ENCODE peak calls at places on chromosome 1, in nine cellular contexts. One of them, this sample, is unnamed.
A peak's percentile ranks its signal among the peaks of the same experiment; 100 is the strongest.

GRCh38 chr1:77926561-77927357 is 38.3 kb downstream of the NEXN start:
- DNase-seq in GM23338: no peak
- DNase-seq in transverse colon: no peak
- DNase-seq in A549: no peak
- DNase-seq in K562: no peak
- DNase-seq in uterus: no peak
- DNase-seq in mucosa of descending colon: no peak
- DNase-seq in tibial nerve: no peak
- DNase-seq in CD8-positive, alpha-beta T cell: no peak
- DNase-seq in this sample: no peak

GRCh38 chr1:232443372-232443771 is 186.6 kb downstream of the SIPA1L2 start:
- DNase-seq in transverse colon: no peak
- DNase-seq in CD8-positive, alpha-beta T cell: no peak
- DNase-seq in A549: no peak
- DNase-seq in GM23338: no peak
- DNase-seq in uterus: no peak
- DNase-seq in K562: no peak
- DNase-seq in mucosa of descending colon: no peak
- DNase-seq in tibial nerve: no peak
- DNase-seq in this sample: no peak

GRCh38 chr1:62084304-62084905 is 110.2 kb upstream of the L1TD1 start:
- DNase-seq in tibial nerve: no peak
- DNase-seq in A549: no peak
- DNase-seq in transverse colon: no peak
- DNase-seq in GM23338: no peak
- DNase-seq in mucosa of descending colon: no peak
- DNase-seq in K562: peak; percentile 4
- DNase-seq in uterus: no peak
- DNase-seq in CD8-positive, alpha-beta T cell: no peak
- DNase-seq in this sample: no peak

GRCh38 chr1:30866594-30866993 is 42.0 kb downstream of the SDC3 start:
- DNase-seq in GM23338: no peak
- DNase-seq in tibial nerve: no peak
- DNase-seq in mucosa of descending colon: no peak
- DNase-seq in A549: no peak
- DNase-seq in uterus: no peak
- DNase-seq in transverse colon: no peak
- DNase-seq in K562: no peak
- DNase-seq in CD8-positive, alpha-beta T cell: no peak
- DNase-seq in this sample: no peak

GRCh38 chr1:64515427-64515826 is 45.5 kb downstream of the CACHD1 start:
- DNase-seq in CD8-positive, alpha-beta T cell: no peak
- DNase-seq in K562: no peak
- DNase-seq in transverse colon: peak; percentile 44
- DNase-seq in A549: no peak
- DNase-seq in GM23338: no peak
- DNase-seq in tibial nerve: peak; percentile 83
- DNase-seq in uterus: peak; percentile 68
- DNase-seq in mucosa of descending colon: peak; percentile 30
- DNase-seq in this sample: no peak

GRCh38 chr1:98305362-98305761 is 356.2 kb upstream of the SNX7 start:
- DNase-seq in A549: no peak
- DNase-seq in GM23338: no peak
- DNase-seq in uterus: no peak
- DNase-seq in transverse colon: no peak
- DNase-seq in K562: no peak
- DNase-seq in CD8-positive, alpha-beta T cell: no peak
- DNase-seq in tibial nerve: no peak
- DNase-seq in mucosa of descending colon: no peak
- DNase-seq in this sample: no peak

GRCh38 chr1:59985901-59986735 is 59.5 kb upstream of the CYP2J2 start:
- DNase-seq in A549: no peak
- DNase-seq in tibial nerve: no peak
- DNase-seq in GM23338: peak; percentile 65
- DNase-seq in CD8-positive, alpha-beta T cell: no peak
- DNase-seq in uterus: no peak
- DNase-seq in transverse colon: no peak
- DNase-seq in mucosa of descending colon: no peak
- DNase-seq in K562: no peak
- DNase-seq in this sample: no peak

GRCh38 chr1:200488375-200489165 is 78.7 kb upstream of the ZNF281 start:
- DNase-seq in mucosa of descending colon: peak; percentile 79
- DNase-seq in A549: peak; percentile 84
- DNase-seq in tibial nerve: peak; percentile 79
- DNase-seq in GM23338: peak; percentile 91
- DNase-seq in transverse colon: peak; percentile 53
- DNase-seq in K562: peak; percentile 74
- DNase-seq in CD8-positive, alpha-beta T cell: peak; percentile 8
- DNase-seq in uterus: peak; percentile 24
- DNase-seq in this sample: no peak

GRCh38 chr1:110057963-110058518 is 12.4 kb downstream of the ALX3 start:
- DNase-seq in mucosa of descending colon: no peak
- DNase-seq in transverse colon: no peak
- DNase-seq in uterus: no peak
- DNase-seq in K562: peak; percentile 82
- DNase-seq in A549: no peak
- DNase-seq in CD8-positive, alpha-beta T cell: no peak
- DNase-seq in GM23338: no peak
- DNase-seq in tibial nerve: no peak
- DNase-seq in this sample: peak; percentile 62

GRCh38 chr1:62484824-62485468 is 48.1 kb downstream of the USP1 start:
- DNase-seq in GM23338: no peak
- DNase-seq in mucosa of descending colon: no peak
- DNase-seq in CD8-positive, alpha-beta T cell: no peak
- DNase-seq in uterus: no peak
- DNase-seq in transverse colon: no peak
- DNase-seq in tibial nerve: no peak
- DNase-seq in A549: no peak
- DNase-seq in K562: no peak
- DNase-seq in this sample: no peak

GRCh38 chr1:240190881-240191385 is 99.2 kb downstream of the FMN2 start:
- DNase-seq in transverse colon: peak; percentile 15
- DNase-seq in mucosa of descending colon: peak; percentile 19
- DNase-seq in K562: peak; percentile 9
- DNase-seq in A549: peak; percentile 87
- DNase-seq in uterus: peak; percentile 31
- DNase-seq in GM23338: peak; percentile 55
- DNase-seq in tibial nerve: peak; percentile 23
- DNase-seq in CD8-positive, alpha-beta T cell: no peak
- DNase-seq in this sample: no peak

GRCh38 chr1:83694449-83694848 is 304.5 kb downstream of the TTLL7 start:
- DNase-seq in uterus: no peak
- DNase-seq in GM23338: peak; percentile 10
- DNase-seq in CD8-positive, alpha-beta T cell: no peak
- DNase-seq in tibial nerve: no peak
- DNase-seq in K562: no peak
- DNase-seq in A549: no peak
- DNase-seq in transverse colon: no peak
- DNase-seq in mucosa of descending colon: no peak
- DNase-seq in this sample: no peak

GRCh38 chr1:224054611-224055010 is 59.3 kb upstream of the FBXO28 start:
- DNase-seq in tibial nerve: no peak
- DNase-seq in K562: no peak
- DNase-seq in mucosa of descending colon: no peak
- DNase-seq in uterus: no peak
- DNase-seq in CD8-positive, alpha-beta T cell: no peak
- DNase-seq in transverse colon: no peak
- DNase-seq in A549: no peak
- DNase-seq in GM23338: no peak
- DNase-seq in this sample: no peak

GRCh38 chr1:110187139-110187890 is 22.8 kb upstream of the KCNC4 start:
- DNase-seq in transverse colon: no peak
- DNase-seq in uterus: no peak
- DNase-seq in A549: no peak
- DNase-seq in CD8-positive, alpha-beta T cell: no peak
- DNase-seq in K562: no peak
- DNase-seq in tibial nerve: no peak
- DNase-seq in mucosa of descending colon: no peak
- DNase-seq in GM23338: no peak
- DNase-seq in this sample: no peak

GRCh38 chr1:181359012-181359411 is 124.3 kb upstream of the CACNA1E start:
- DNase-seq in K562: no peak
- DNase-seq in A549: no peak
- DNase-seq in CD8-positive, alpha-beta T cell: no peak
- DNase-seq in GM23338: no peak
- DNase-seq in uterus: no peak
- DNase-seq in mucosa of descending colon: no peak
- DNase-seq in transverse colon: no peak
- DNase-seq in tibial nerve: no peak
- DNase-seq in this sample: no peak

GRCh38 chr1:207824691-207825090 is 72.8 kb downstream of the CD46 start:
- DNase-seq in GM23338: no peak
- DNase-seq in K562: peak; percentile 65
- DNase-seq in mucosa of descending colon: peak; percentile 45
- DNase-seq in tibial nerve: no peak
- DNase-seq in transverse colon: no peak
- DNase-seq in A549: no peak
- DNase-seq in uterus: peak; percentile 49
- DNase-seq in CD8-positive, alpha-beta T cell: no peak
- DNase-seq in this sample: no peak

GRCh38 chr1:7490576-7490975 is 280.5 kb upstream of the VAMP3 start:
- DNase-seq in GM23338: no peak
- DNase-seq in transverse colon: no peak
- DNase-seq in uterus: no peak
- DNase-seq in mucosa of descending colon: no peak
- DNase-seq in A549: no peak
- DNase-seq in tibial nerve: no peak
- DNase-seq in CD8-positive, alpha-beta T cell: no peak
- DNase-seq in K562: no peak
- DNase-seq in this sample: peak; percentile 72

GRCh38 chr1:116375884-116376733 is 3.1 kb downstream of the ATP1A1 start:
- DNase-seq in A549: peak; percentile 46
- DNase-seq in CD8-positive, alpha-beta T cell: peak; percentile 14
- DNase-seq in K562: peak; percentile 61
- DNase-seq in uterus: peak; percentile 71
- DNase-seq in GM23338: peak; percentile 68
- DNase-seq in mucosa of descending colon: peak; percentile 89
- DNase-seq in transverse colon: peak; percentile 90
- DNase-seq in tibial nerve: peak; percentile 66
- DNase-seq in this sample: peak; percentile 85

DNA sequence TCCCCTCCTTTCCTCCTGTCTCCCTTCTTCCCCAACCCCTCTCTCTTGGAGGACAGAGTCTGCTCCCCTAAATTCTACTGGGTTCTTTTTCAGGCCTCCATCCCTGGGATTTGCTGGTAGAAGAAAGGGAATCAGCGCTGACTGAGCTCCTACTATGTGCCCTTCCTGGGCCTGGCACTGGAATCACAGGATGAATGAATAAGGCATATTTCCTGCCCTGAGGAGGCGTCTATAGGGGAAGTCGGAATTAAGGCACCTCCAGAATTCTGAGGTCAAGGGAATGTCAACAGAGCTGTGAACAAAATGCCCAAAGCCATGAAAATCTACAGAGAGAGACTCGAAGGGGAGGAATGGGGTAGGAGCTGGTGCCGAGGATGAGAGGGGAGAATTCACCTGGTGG is 17.4 kb upstream of the BTG2 start:
- DNase-seq in transverse colon: no peak
- DNase-seq in uterus: no peak
- DNase-seq in CD8-positive, alpha-beta T cell: no peak
- DNase-seq in K562: no peak
- DNase-seq in mucosa of descending colon: no peak
- DNase-seq in GM23338: no peak
- DNase-seq in tibial nerve: no peak
- DNase-seq in A549: no peak
- DNase-seq in this sample: no peak
- TF ChIP-seq CTCF in transverse colon: no peak
- TF ChIP-seq CTCF in uterus: no peak
- TF ChIP-seq CTCF in CD8-positive, alpha-beta T cell: no peak
- TF ChIP-seq CTCF in K562: no peak
- TF ChIP-seq CTCF in mucosa of descending colon: no peak
- TF ChIP-seq CTCF in GM23338: no peak
- TF ChIP-seq CTCF in tibial nerve: no peak
- TF ChIP-seq CTCF in A549: no peak
- TF ChIP-seq CTCF in this sample: no peak

GRCh38 chr1:153611024-153611352 is 1.9 kb downstream of the S100A16 start:
- DNase-seq in uterus: no peak
- DNase-seq in transverse colon: no peak
- DNase-seq in A549: peak; percentile 31
- DNase-seq in tibial nerve: no peak
- DNase-seq in CD8-positive, alpha-beta T cell: no peak
- DNase-seq in GM23338: no peak
- DNase-seq in mucosa of descending colon: no peak
- DNase-seq in K562: no peak
- DNase-seq in this sample: no peak
- H3K4me1 ChIP-seq in uterus: peaks cover 12% of the 10 kb centered on the region
- H3K4me1 ChIP-seq in transverse colon: peaks cover 50% of the 10 kb centered on the region
- H3K4me1 ChIP-seq in A549: peaks cover 50% of the 10 kb centered on the region
- H3K4me1 ChIP-seq in tibial nerve: peaks cover 38% of the 10 kb centered on the region
- H3K4me1 ChIP-seq in CD8-positive, alpha-beta T cell: no peaks in the 10 kb centered on the region
- H3K4me1 ChIP-seq in GM23338: peaks cover 37% of the 10 kb centered on the region
- H3K4me1 ChIP-seq in mucosa of descending colon: peaks cover 36% of the 10 kb centered on the region
- H3K4me1 ChIP-seq in K562: peaks cover 32% of the 10 kb centered on the region
- H3K4me1 ChIP-seq in this sample: peaks cover 47% of the 10 kb centered on the region

DNA sequence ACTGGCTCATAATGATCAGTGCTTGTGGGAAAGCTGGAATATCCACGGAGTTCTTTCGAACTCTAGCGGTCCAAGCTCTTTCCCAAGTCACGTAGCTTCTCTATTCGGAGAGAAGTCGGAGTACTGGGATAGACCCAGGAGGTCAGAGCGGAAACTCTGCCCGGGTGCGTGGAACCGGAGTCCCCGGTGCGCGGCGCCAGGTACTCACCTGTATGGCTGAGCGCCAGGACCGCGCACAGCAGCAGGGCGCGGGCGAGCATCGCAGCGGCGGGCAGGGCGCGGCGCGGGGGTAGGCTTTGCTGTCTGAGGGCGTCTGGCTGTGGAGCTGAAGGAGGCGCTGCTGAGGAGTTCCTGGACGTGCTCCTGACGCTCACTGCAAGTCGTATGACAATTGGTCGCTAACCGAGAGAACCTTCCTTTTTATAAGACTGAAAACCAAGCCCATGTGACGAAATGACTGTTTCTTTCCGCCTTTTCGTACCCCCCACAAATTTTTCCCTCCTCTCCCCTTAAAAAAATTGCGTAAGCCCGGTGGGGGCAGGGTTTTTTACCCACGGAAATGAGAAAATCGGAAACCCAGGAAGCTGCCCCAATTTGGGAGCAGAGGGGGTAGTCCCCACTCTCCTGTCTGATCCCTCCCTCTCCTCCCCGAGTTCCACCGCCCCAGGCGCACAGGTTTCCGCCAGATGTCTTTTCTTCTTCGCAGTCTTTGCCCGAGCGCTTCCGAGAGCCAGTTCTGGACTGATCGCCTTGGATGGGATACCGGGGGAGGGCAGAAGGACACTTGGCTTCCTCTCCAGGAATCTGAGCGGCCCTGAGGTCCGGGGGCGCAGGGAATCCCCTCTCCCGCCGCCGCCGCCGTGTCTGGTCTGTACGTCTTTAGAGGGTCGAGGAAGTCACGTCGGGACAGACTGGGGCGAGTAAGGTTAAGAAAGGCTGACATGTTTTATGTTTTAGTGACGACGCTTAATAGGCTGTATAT is at the start of gene PTGS2:
- DNase-seq in K562: peak; percentile 8
- DNase-seq in A549: peak; percentile 97
- DNase-seq in CD8-positive, alpha-beta T cell: no peak
- DNase-seq in uterus: peak; percentile 84
- DNase-seq in GM23338: peak; percentile 93
- DNase-seq in mucosa of descending colon: peak; percentile 76
- DNase-seq in transverse colon: peak; percentile 71
- DNase-seq in tibial nerve: peak; percentile 70
- DNase-seq in this sample: peak; percentile 91
- TF ChIP-seq CTCF in K562: no peak
- TF ChIP-seq CTCF in A549: peak; percentile 48
- TF ChIP-seq CTCF in CD8-positive, alpha-beta T cell: no peak
- TF ChIP-seq CTCF in uterus: peak; percentile 49
- TF ChIP-seq CTCF in GM23338: peak; percentile 41
- TF ChIP-seq CTCF in mucosa of descending colon: no peak
- TF ChIP-seq CTCF in transverse colon: peak; percentile 27
- TF ChIP-seq CTCF in tibial nerve: peak; percentile 35
- TF ChIP-seq CTCF in this sample: peak; percentile 56

GRCh38 chr1:234571692-234572091 is 38.3 kb downstream of the IRF2BP2 start:
- DNase-seq in mucosa of descending colon: no peak
- DNase-seq in CD8-positive, alpha-beta T cell: no peak
- DNase-seq in uterus: no peak
- DNase-seq in A549: no peak
- DNase-seq in GM23338: no peak
- DNase-seq in transverse colon: no peak
- DNase-seq in K562: no peak
- DNase-seq in tibial nerve: no peak
- DNase-seq in this sample: no peak
- H3K4me1 ChIP-seq in mucosa of descending colon: no peaks in the 10 kb centered on the region
- H3K4me1 ChIP-seq in CD8-positive, alpha-beta T cell: no peaks in the 10 kb centered on the region
- H3K4me1 ChIP-seq in uterus: no peaks in the 10 kb centered on the region
- H3K4me1 ChIP-seq in A549: peaks cover 12% of the 10 kb centered on the region
- H3K4me1 ChIP-seq in GM23338: peaks cover 2% of the 10 kb centered on the region
- H3K4me1 ChIP-seq in transverse colon: no peaks in the 10 kb centered on the region
- H3K4me1 ChIP-seq in K562: no peaks in the 10 kb centered on the region
- H3K4me1 ChIP-seq in tibial nerve: peaks cover 4% of the 10 kb centered on the region
- H3K4me1 ChIP-seq in this sample: peaks cover 4% of the 10 kb centered on the region

This sample was measured in lower lobe of right lung.